ENCODE peak calls at places on chromosome 20, in five cellular contexts. W, P, D, A and V are unnamed samples.

GRCh38 chr20:53879048-53879684 is 191.2 kb downstream of the BCAS1 start:
- DNase-seq in A (no peak), D (no peak), P (no peak), W (no peak), V (no peak)

GRCh38 chr20:5044075-5044620 is 42.8 kb upstream of the SLC23A2 start:
- DNase-seq in W (no peak), A (no peak), P (no peak), D (no peak), V (no peak)

GRCh38 chr20:1555952-1556351 is 1.6 kb downstream of the SIRPD start:
- DNase-seq in W (no peak), P (no peak), A (no peak), D (no peak), V (no peak)

GRCh38 chr20:14342910-14343309 is 5.5 kb upstream of the FLRT3 start:
- DNase-seq in D (no peak), P (no peak), W (no peak), A (no peak), V (no peak)

GRCh38 chr20:51797357-51798025 is 4.8 kb downstream of the SALL4 start:
- DNase-seq in D (no peak), P (no peak), A (no peak), W (no peak), V (peak; percentile 55)

GRCh38 chr20:63775096-63775978 is 35.8 kb downstream of the SLC2A4RG start:
- DNase-seq in A (peak; percentile 48), W (peak; percentile 10), D (no peak), P (no peak), V (peak; percentile 63)

GRCh38 chr20:7736336-7736735 is 203.9 kb downstream of the HAO1 start:
- DNase-seq in A (no peak), P (no peak), D (no peak), W (no peak), V (no peak)

GRCh38 chr20:33162753-33163152 is 5.2 kb upstream of the BPIFA2 start:
- DNase-seq in P (no peak), W (no peak), A (no peak), D (no peak), V (no peak)

GRCh38 chr20:62586799-62587198 is 55.5 kb upstream of the SLCO4A1 start:
- DNase-seq in D (no peak), W (no peak), P (no peak), A (no peak), V (no peak)

GRCh38 chr20:57224641-57225138 is 41.8 kb downstream of the BMP7 start:
- DNase-seq in D (no peak), W (peak; percentile 13), P (no peak), A (no peak), V (no peak)

GRCh38 chr20:64279826-64280459 is 24.4 kb downstream of the PCMTD2 start:
- DNase-seq in P (no peak), W (no peak), D (no peak), A (no peak), V (no peak)

GRCh38 chr20:37239026-37239451 is 22.6 kb downstream of the GHRH start:
- DNase-seq in D (no peak), W (peak; percentile 28), A (peak; percentile 16), P (no peak), V (peak; percentile 91)

GRCh38 chr20:33250666-33251065 is 14.9 kb downstream of the BPIFA1 start:
- DNase-seq in A (no peak), W (no peak), D (no peak), P (no peak), V (no peak)

GRCh38 chr20:3473944-3474343 is 3.1 kb downstream of the ATRN start:
- DNase-seq in D (no peak), W (no peak), A (no peak), P (no peak), V (no peak)

GRCh38 chr20:51487525-51488279 is 54.8 kb downstream of the NFATC2 start:
- DNase-seq in D (no peak), P (no peak), A (no peak), W (peak; percentile 55), V (no peak)

GRCh38 chr20:51492167-51493092 is 50.1 kb downstream of the NFATC2 start:
- DNase-seq in D (peak; percentile 71), W (no peak), A (peak; percentile 18), P (peak; percentile 70), V (no peak)

GRCh38 chr20:43037605-43038309 is 151.9 kb downstream of the PTPRT start:
- DNase-seq in P (no peak), W (no peak), A (no peak), D (no peak), V (no peak)

GRCh38 chr20:63641792-63642517 is 11.3 kb downstream of the STMN3 start:
- DNase-seq in A (peak; percentile 86), D (peak; percentile 93), P (peak; percentile 90), W (peak; percentile 68), V (peak; percentile 79)

GRCh38 chr20:23435675-23436539 is 3.6 kb upstream of the CSTL1 start:
- DNase-seq in P (no peak), A (peak; percentile 67), D (peak; percentile 40), W (no peak), V (peak; percentile 94)

GRCh38 chr20:37816003-37816402 is 86.9 kb upstream of the VSTM2L start:
- DNase-seq in D (no peak), P (no peak), A (no peak), W (no peak), V (no peak)

GRCh38 chr20:47950103-47950502 is 164.8 kb upstream of the SULF2 start:
- DNase-seq in A (peak; percentile 48), P (peak; percentile 40), W (peak; percentile 48), D (no peak), V (peak; percentile 10)